ENCODE peak calls at places on chromosomes 5 and 9, in eight cellular contexts. R is BJ; H is cardiac fibroblast; F is small intestine; A is psoas muscle; B is upper lobe of right lung; L is CD4-positive, CD25-positive, alpha-beta regulatory T cell; J is DND-41. I is an unnamed sample.

GRCh38 chr9:112049834-112050516 is 125.1 kb downstream of the SUSD1 start:
- DNase-seq in J (no peak), H (peak; percentile 63), L (no peak), A (no peak), R (peak; percentile 35), F (peak; percentile 7), B (no peak), I (no peak)

GRCh38 chr5:156402387-156402921 is 75.5 kb downstream of the SGCD start:
- DNase-seq in A (peak; percentile 65), L (peak; percentile 22), J (no peak), R (no peak), F (no peak), H (no peak), B (no peak), I (no peak)

GRCh38 chr5:82909816-82910215 is 167.4 kb downstream of the TMEM167A start:
- DNase-seq in A (no peak), L (no peak), F (no peak), J (peak; percentile 86), H (no peak), B (no peak), R (no peak), I (no peak)

GRCh38 chr5:141326088-141326854 is 4.0 kb upstream of the PCDHGA1 start:
- DNase-seq in L (peak; percentile 51), H (peak; percentile 72), B (peak; percentile 73), A (peak; percentile 83), R (no peak), J (no peak), F (peak; percentile 52), I (no peak)

GRCh38 chr9:132372177-132373095 is 17.6 kb upstream of the SETX start:
- DNase-seq in B (peak; percentile 69), L (no peak), A (peak; percentile 61), F (peak; percentile 21), J (no peak), H (peak; percentile 84), R (no peak), I (peak; percentile 14)

GRCh38 chr9:120531683-120532300 is 48.2 kb downstream of the CDK5RAP2 start:
- DNase-seq in A (no peak), H (peak; percentile 60), B (no peak), L (no peak), J (peak; percentile 16), F (peak; percentile 68), R (no peak), I (peak; percentile 19)

GRCh38 chr5:175383350-175383749 is 60.6 kb downstream of the DRD1 start:
- DNase-seq in R (no peak), A (no peak), H (no peak), J (peak; percentile 5), F (no peak), B (no peak), L (no peak), I (peak; percentile 99)

GRCh38 chr9:14107977-14108376 is 206.0 kb downstream of the NFIB start:
- DNase-seq in A (no peak), B (no peak), H (peak; percentile 92), L (no peak), F (peak; percentile 94), J (no peak), R (no peak), I (no peak)

GRCh38 chr5:113378081-113378480 is 56.7 kb downstream of the TSSK1B start:
- DNase-seq in F (peak; percentile 20), R (no peak), L (no peak), A (no peak), J (peak; percentile 68), H (no peak), B (no peak), I (no peak)

GRCh38 chr5:176619203-176619568 is 9.2 kb upstream of the GPRIN1 start:
- DNase-seq in R (peak; percentile 14), B (peak; percentile 80), H (peak; percentile 88), F (peak; percentile 55), L (peak; percentile 62), A (peak; percentile 89), J (no peak), I (no peak)

GRCh38 chr5:1385395-1386273 is 40.7 kb upstream of the CLPTM1L start:
- DNase-seq in A (peak; percentile 89), J (peak; percentile 79), B (peak; percentile 97), F (peak; percentile 93), R (no peak), H (peak; percentile 60), L (peak; percentile 72), I (peak; percentile 29)

GRCh38 chr9:131732061-131732526 is 7.8 kb downstream of the RAPGEF1 start:
- DNase-seq in A (peak; percentile 76), B (no peak), H (peak; percentile 48), F (no peak), L (no peak), J (no peak), R (peak; percentile 36), I (no peak)

GRCh38 chr9:70291446-70291845 is 32.7 kb downstream of the SMC5 start:
- DNase-seq in R (no peak), A (no peak), B (no peak), J (no peak), H (peak; percentile 7), F (no peak), L (no peak), I (no peak)

GRCh38 chr9:93231121-93231694 is 47.3 kb downstream of the WNK2 start:
- DNase-seq in A (peak; percentile 58), F (peak; percentile 79), J (no peak), H (no peak), B (peak; percentile 78), L (no peak), R (no peak), I (no peak)

GRCh38 chr9:16825971-16826370 is 44.5 kb downstream of the BNC2 start:
- DNase-seq in R (peak; percentile 59), L (no peak), A (no peak), J (no peak), H (peak; percentile 54), F (no peak), B (no peak), I (peak; percentile 86)
- H3K4me3 ChIP-seq in R (no peak overlapping the region), L (no peak overlapping the region), A (no peak overlapping the region), J (no peak overlapping the region), H (no peak overlapping the region), F (no peak overlapping the region), B (no peak overlapping the region), I (peak overlapping the region; percentile 24)

GRCh38 chr5:119271758-119272730 is 83.8 kb upstream of the TNFAIP8 start:
- DNase-seq in B (no peak), A (no peak), J (peak; percentile 31), R (no peak), H (no peak), F (no peak), L (no peak), I (no peak)
- H3K4me3 ChIP-seq in B (no peak overlapping the region), A (no peak overlapping the region), J (no peak overlapping the region), R (no peak overlapping the region), H (no peak overlapping the region), F (no peak overlapping the region), L (peak overlapping the region; percentile 98), I (no peak overlapping the region)

GRCh38 chr5:88304356-88304755 is 35.7 kb upstream of the TMEM161B start:
- DNase-seq in J (no peak), B (no peak), A (no peak), H (no peak), R (no peak), F (no peak), L (no peak), I (no peak)

DNA sequence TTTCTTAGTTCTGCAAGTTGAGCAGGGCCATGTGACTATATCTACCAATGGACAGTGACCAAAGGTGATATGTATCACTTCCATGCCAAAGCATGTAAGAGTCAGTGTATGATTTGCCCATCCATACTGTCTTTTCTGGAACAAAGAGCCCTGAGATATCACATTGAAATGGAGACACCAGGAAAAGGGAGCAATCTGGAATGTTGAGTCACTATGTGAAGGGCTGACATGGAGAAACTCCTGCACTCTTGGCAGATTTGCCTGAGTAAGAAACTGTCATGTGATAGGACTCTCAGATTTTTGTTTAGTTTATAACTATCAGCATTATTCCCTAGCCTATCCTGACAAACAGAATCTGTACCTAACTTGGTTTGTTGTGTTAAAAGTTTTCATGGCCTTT is 29.8 kb upstream of the TMEM161B start:
- DNase-seq in R (peak; percentile 2), F (no peak), H (peak; percentile 6), B (no peak), J (no peak), L (no peak), A (no peak), I (no peak)
- H3K4me3 ChIP-seq in R (no peak overlapping the region), F (no peak overlapping the region), H (no peak overlapping the region), B (no peak overlapping the region), J (no peak overlapping the region), L (no peak overlapping the region), A (no peak overlapping the region), I (no peak overlapping the region)

GRCh38 chr9:129040113-129040643 is 3.8 kb downstream of the MIGA2 start:
- DNase-seq in J (no peak), B (no peak), R (no peak), F (no peak), A (no peak), L (no peak), H (no peak), I (no peak)

GRCh38 chr9:129036923-129037766 is 719 bp downstream of the MIGA2 start:
- DNase-seq in H (no peak), A (no peak), J (no peak), L (no peak), R (no peak), F (peak; percentile 21), B (no peak), I (no peak)

GRCh38 chr9:129037767-129038098 is 1.3 kb downstream of the MIGA2 start:
- DNase-seq in B (no peak), F (no peak), J (no peak), R (no peak), L (no peak), H (peak; percentile 32), A (no peak), I (no peak)

GRCh38 chr9:129036241-129036922 is at the start of gene MIGA2:
- DNase-seq in J (peak; percentile 98), B (peak; percentile 97), F (peak; percentile 100), L (peak; percentile 92), R (peak; percentile 96), H (peak; percentile 99), A (peak; percentile 98), I (peak; percentile 100)

DNA sequence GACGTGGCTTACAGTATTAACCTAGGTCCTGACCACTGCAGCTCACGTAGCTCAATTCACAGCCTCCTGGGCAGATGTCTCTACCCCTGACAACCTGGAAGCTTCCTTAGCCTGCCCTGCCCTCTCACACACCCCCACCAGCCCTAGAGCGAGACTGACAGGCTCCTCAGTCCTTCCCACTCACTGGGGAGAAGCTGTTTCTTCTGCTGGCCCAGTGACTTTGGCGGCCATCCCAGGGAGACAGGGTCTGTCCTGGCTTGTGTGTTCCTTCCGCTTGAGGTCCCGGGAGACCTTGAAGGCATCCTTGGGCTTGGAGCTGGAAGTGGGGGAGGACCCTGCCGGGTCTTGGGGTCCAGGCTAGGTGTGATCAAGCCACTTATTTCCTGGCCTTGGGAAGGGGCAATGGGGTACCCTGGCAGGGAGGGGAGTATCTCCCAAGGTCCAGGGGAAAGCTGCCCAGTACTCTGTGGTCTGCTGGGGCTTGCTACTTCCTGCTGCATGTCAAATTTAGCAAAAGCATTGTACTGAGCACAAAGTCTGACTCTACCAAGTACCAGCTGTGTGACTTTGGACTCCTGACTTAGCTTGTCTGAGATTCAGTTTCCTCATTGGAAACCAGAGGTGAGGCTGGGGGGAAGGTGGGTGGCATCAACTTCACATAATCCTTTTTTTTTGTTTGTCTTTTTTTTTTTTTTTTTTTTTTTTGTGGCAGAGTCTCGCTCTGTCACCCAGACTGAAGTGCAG is 1.9 kb downstream of the MIGA2 start:
- DNase-seq in B (no peak), L (no peak), R (no peak), F (peak; percentile 90), A (peak; percentile 66), J (no peak), H (peak; percentile 26), I (no peak)
- H3K4me3 ChIP-seq in B (no peak overlapping the region), L (no peak overlapping the region), R (no peak overlapping the region), F (peak overlapping the region; percentile 95), A (peak overlapping the region; percentile 94), J (no peak overlapping the region), H (no peak overlapping the region), I (no peak overlapping the region)